ENCODE peak calls at places on chromosomes 11 and 22, in seven cellular contexts. One of them, this sample, is unnamed.

GRCh38 chr11:120217526-120217925 is 6.7 kb downstream of the OAF start:
- DNase-seq in AG04450: no peak
- DNase-seq in upper lobe of right lung: no peak
- DNase-seq in A549: no peak
- DNase-seq in brain microvascular endothelial cell: no peak
- DNase-seq in left ventricle myocardium inferior: no peak
- DNase-seq in astrocyte of the spinal cord: no peak
- DNase-seq in this sample: no peak

GRCh38 chr22:41034741-41035140 is 57.7 kb upstream of the EP300 start:
- DNase-seq in AG04450: no peak
- DNase-seq in upper lobe of right lung: no peak
- DNase-seq in A549: no peak
- DNase-seq in brain microvascular endothelial cell: no peak
- DNase-seq in left ventricle myocardium inferior: no peak
- DNase-seq in astrocyte of the spinal cord: no peak
- DNase-seq in this sample: no peak

GRCh38 chr11:115377882-115378296 is 126.3 kb downstream of the CADM1 start:
- DNase-seq in AG04450: no peak
- DNase-seq in upper lobe of right lung: no peak
- DNase-seq in A549: no peak
- DNase-seq in brain microvascular endothelial cell: no peak
- DNase-seq in left ventricle myocardium inferior: no peak
- DNase-seq in astrocyte of the spinal cord: no peak
- DNase-seq in this sample: no peak

GRCh38 chr22:21970037-21970799 is 12.4 kb downstream of the TOP3B start:
- DNase-seq in AG04450: no peak
- DNase-seq in upper lobe of right lung: no peak
- DNase-seq in A549: no peak
- DNase-seq in brain microvascular endothelial cell: no peak
- DNase-seq in left ventricle myocardium inferior: no peak
- DNase-seq in astrocyte of the spinal cord: no peak
- DNase-seq in this sample: no peak

GRCh38 chr22:49692499-49693225 is 135.0 kb downstream of the BRD1 start:
- DNase-seq in AG04450: no peak
- DNase-seq in upper lobe of right lung: peak; percentile 46
- DNase-seq in A549: no peak
- DNase-seq in brain microvascular endothelial cell: no peak
- DNase-seq in left ventricle myocardium inferior: no peak
- DNase-seq in astrocyte of the spinal cord: no peak
- DNase-seq in this sample: no peak

GRCh38 chr11:67405196-67405567 is 1.3 kb downstream of the TBC1D10C start:
- DNase-seq in AG04450: no peak
- DNase-seq in upper lobe of right lung: no peak
- DNase-seq in A549: no peak
- DNase-seq in brain microvascular endothelial cell: no peak
- DNase-seq in left ventricle myocardium inferior: no peak
- DNase-seq in astrocyte of the spinal cord: no peak
- DNase-seq in this sample: no peak

GRCh38 chr11:93067881-93068390 is 98.5 kb downstream of the MTNR1B start:
- DNase-seq in AG04450: no peak
- DNase-seq in upper lobe of right lung: no peak
- DNase-seq in A549: no peak
- DNase-seq in brain microvascular endothelial cell: no peak
- DNase-seq in left ventricle myocardium inferior: no peak
- DNase-seq in astrocyte of the spinal cord: no peak
- DNase-seq in this sample: no peak

GRCh38 chr11:25949918-25950317 is 382.0 kb upstream of the ANO3 start:
- DNase-seq in AG04450: no peak
- DNase-seq in upper lobe of right lung: no peak
- DNase-seq in A549: no peak
- DNase-seq in brain microvascular endothelial cell: no peak
- DNase-seq in left ventricle myocardium inferior: no peak
- DNase-seq in astrocyte of the spinal cord: no peak
- DNase-seq in this sample: no peak

GRCh38 chr11:74953448-74953847 is 4.4 kb downstream of the SPCS2 start:
- DNase-seq in AG04450: no peak
- DNase-seq in upper lobe of right lung: no peak
- DNase-seq in A549: no peak
- DNase-seq in brain microvascular endothelial cell: no peak
- DNase-seq in left ventricle myocardium inferior: no peak
- DNase-seq in astrocyte of the spinal cord: no peak
- DNase-seq in this sample: no peak

GRCh38 chr22:49951678-49951985 is 8.9 kb upstream of the PIM3 start:
- DNase-seq in AG04450: no peak
- DNase-seq in upper lobe of right lung: no peak
- DNase-seq in A549: no peak
- DNase-seq in brain microvascular endothelial cell: no peak
- DNase-seq in left ventricle myocardium inferior: no peak
- DNase-seq in astrocyte of the spinal cord: no peak
- DNase-seq in this sample: no peak

GRCh38 chr22:40818192-40818746 is 877 bp downstream of the SLC25A17 start:
- DNase-seq in AG04450: no peak
- DNase-seq in upper lobe of right lung: no peak
- DNase-seq in A549: no peak
- DNase-seq in brain microvascular endothelial cell: no peak
- DNase-seq in left ventricle myocardium inferior: no peak
- DNase-seq in astrocyte of the spinal cord: no peak
- DNase-seq in this sample: no peak

GRCh38 chr22:48856308-48856615 is 971.4 kb downstream of the BRD1 start:
- DNase-seq in AG04450: no peak
- DNase-seq in upper lobe of right lung: no peak
- DNase-seq in A549: no peak
- DNase-seq in brain microvascular endothelial cell: no peak
- DNase-seq in left ventricle myocardium inferior: no peak
- DNase-seq in astrocyte of the spinal cord: no peak
- DNase-seq in this sample: no peak

GRCh38 chr11:79052539-79052938 is 388.3 kb downstream of the TENM4 start:
- DNase-seq in AG04450: no peak
- DNase-seq in upper lobe of right lung: no peak
- DNase-seq in A549: no peak
- DNase-seq in brain microvascular endothelial cell: peak; percentile 16
- DNase-seq in left ventricle myocardium inferior: no peak
- DNase-seq in astrocyte of the spinal cord: peak; percentile 35
- DNase-seq in this sample: no peak

GRCh38 chr22:35630891-35631290 is 13.8 kb upstream of the MB start:
- DNase-seq in AG04450: no peak
- DNase-seq in upper lobe of right lung: peak; percentile 34
- DNase-seq in A549: no peak
- DNase-seq in brain microvascular endothelial cell: no peak
- DNase-seq in left ventricle myocardium inferior: no peak
- DNase-seq in astrocyte of the spinal cord: no peak
- DNase-seq in this sample: no peak

GRCh38 chr22:35633520-35633919 is 14.7 kb upstream of the APOL6 start:
- DNase-seq in AG04450: no peak
- DNase-seq in upper lobe of right lung: no peak
- DNase-seq in A549: no peak
- DNase-seq in brain microvascular endothelial cell: no peak
- DNase-seq in left ventricle myocardium inferior: no peak
- DNase-seq in astrocyte of the spinal cord: no peak
- DNase-seq in this sample: no peak

GRCh38 chr22:35632902-35633301 is 15.3 kb upstream of the APOL6 start:
- DNase-seq in AG04450: no peak
- DNase-seq in upper lobe of right lung: no peak
- DNase-seq in A549: no peak
- DNase-seq in brain microvascular endothelial cell: no peak
- DNase-seq in left ventricle myocardium inferior: no peak
- DNase-seq in astrocyte of the spinal cord: no peak
- DNase-seq in this sample: no peak

GRCh38 chr22:35630387-35630793 is 13.3 kb upstream of the MB start:
- DNase-seq in AG04450: peak; percentile 30
- DNase-seq in upper lobe of right lung: peak; percentile 52
- DNase-seq in A549: peak; percentile 41
- DNase-seq in brain microvascular endothelial cell: peak; percentile 18
- DNase-seq in left ventricle myocardium inferior: no peak
- DNase-seq in astrocyte of the spinal cord: peak; percentile 45
- DNase-seq in this sample: no peak

DNA sequence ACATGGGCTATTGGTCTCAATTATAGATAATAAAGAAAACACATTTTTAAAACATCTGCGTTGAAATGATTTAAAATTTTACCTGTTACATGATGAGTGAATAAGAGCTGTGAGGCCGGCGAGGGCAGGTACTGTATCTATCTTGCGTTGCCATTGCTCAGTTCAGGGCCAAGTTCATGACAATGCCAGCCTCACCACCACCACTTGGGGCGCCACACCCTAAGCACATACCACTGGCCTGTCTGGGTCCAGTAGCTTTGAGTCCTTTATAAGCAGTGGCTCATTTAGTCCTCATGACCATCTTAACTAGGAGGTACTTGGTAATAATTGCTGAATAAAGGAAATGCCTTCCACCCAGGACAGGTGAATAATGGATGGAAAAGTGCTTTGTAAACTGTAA is 14.5 kb upstream of the MB start:
- DNase-seq in AG04450: no peak
- DNase-seq in upper lobe of right lung: peak; percentile 73
- DNase-seq in A549: peak; percentile 40
- DNase-seq in brain microvascular endothelial cell: peak; percentile 31
- DNase-seq in left ventricle myocardium inferior: no peak
- DNase-seq in astrocyte of the spinal cord: peak; percentile 36
- DNase-seq in this sample: no peak
- TF ChIP-seq CTCF in AG04450: peak; percentile 56
- TF ChIP-seq CTCF in upper lobe of right lung: peak; percentile 53
- TF ChIP-seq CTCF in A549: peak; percentile 48
- TF ChIP-seq CTCF in brain microvascular endothelial cell: peak; percentile 80
- TF ChIP-seq CTCF in left ventricle myocardium inferior: peak; percentile 52
- TF ChIP-seq CTCF in astrocyte of the spinal cord: peak; percentile 70
- TF ChIP-seq CTCF in this sample: peak; percentile 62

GRCh38 chr11:2305862-2306823 is 4.3 kb downstream of the TSPAN32 start:
- DNase-seq in AG04450: peak; percentile 50
- DNase-seq in upper lobe of right lung: peak; percentile 70
- DNase-seq in A549: no peak
- DNase-seq in brain microvascular endothelial cell: no peak
- DNase-seq in left ventricle myocardium inferior: peak; percentile 84
- DNase-seq in astrocyte of the spinal cord: peak; percentile 79
- DNase-seq in this sample: no peak
- H3K4me3 ChIP-seq in AG04450: peak overlapping the region; percentile 32
- H3K4me3 ChIP-seq in upper lobe of right lung: peak overlapping the region; percentile 10
- H3K4me3 ChIP-seq in A549: no peak overlapping the region
- H3K4me3 ChIP-seq in brain microvascular endothelial cell: no peak overlapping the region
- H3K4me3 ChIP-seq in left ventricle myocardium inferior: peak overlapping the region; percentile 67
- H3K4me3 ChIP-seq in astrocyte of the spinal cord: no peak overlapping the region
- H3K4me3 ChIP-seq in this sample: no peak overlapping the region

GRCh38 chr11:60950933-60951610 is 904 bp downstream of the SLC15A3 start:
- DNase-seq in AG04450: no peak
- DNase-seq in upper lobe of right lung: peak; percentile 79
- DNase-seq in A549: no peak
- DNase-seq in brain microvascular endothelial cell: no peak
- DNase-seq in left ventricle myocardium inferior: peak; percentile 48
- DNase-seq in astrocyte of the spinal cord: no peak
- DNase-seq in this sample: no peak

GRCh38 chr11:60951909-60952741 is at the start of gene SLC15A3:
- DNase-seq in AG04450: no peak
- DNase-seq in upper lobe of right lung: peak; percentile 88
- DNase-seq in A549: no peak
- DNase-seq in brain microvascular endothelial cell: no peak
- DNase-seq in left ventricle myocardium inferior: peak; percentile 71
- DNase-seq in astrocyte of the spinal cord: no peak
- DNase-seq in this sample: no peak

GRCh38 chr11:60950024-60950423 is 2.0 kb downstream of the SLC15A3 start:
- DNase-seq in AG04450: no peak
- DNase-seq in upper lobe of right lung: no peak
- DNase-seq in A549: no peak
- DNase-seq in brain microvascular endothelial cell: no peak
- DNase-seq in left ventricle myocardium inferior: no peak
- DNase-seq in astrocyte of the spinal cord: no peak
- DNase-seq in this sample: no peak

GRCh38 chr11:60952742-60953170 is 780 bp upstream of the SLC15A3 start:
- DNase-seq in AG04450: no peak
- DNase-seq in upper lobe of right lung: no peak
- DNase-seq in A549: no peak
- DNase-seq in brain microvascular endothelial cell: no peak
- DNase-seq in left ventricle myocardium inferior: no peak
- DNase-seq in astrocyte of the spinal cord: no peak
- DNase-seq in this sample: no peak

DNA sequence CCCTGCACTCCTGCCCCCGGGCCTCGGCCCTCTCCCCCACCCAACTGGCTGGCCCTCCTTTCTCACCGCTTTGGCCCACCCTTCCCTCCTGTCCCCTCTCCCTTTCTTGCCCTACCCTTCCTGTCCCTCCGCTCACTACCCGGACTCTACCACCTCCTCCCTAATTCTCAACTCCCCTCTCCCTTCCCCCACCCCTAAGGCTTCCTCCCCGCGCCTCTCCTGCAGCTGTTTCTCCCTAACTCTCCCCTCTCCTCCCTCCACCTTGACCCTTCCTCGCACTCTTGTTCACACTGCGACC is 416 bp downstream of the SLC15A3 start:
- DNase-seq in AG04450: no peak
- DNase-seq in upper lobe of right lung: no peak
- DNase-seq in A549: no peak
- DNase-seq in brain microvascular endothelial cell: no peak
- DNase-seq in left ventricle myocardium inferior: no peak
- DNase-seq in astrocyte of the spinal cord: no peak
- DNase-seq in this sample: no peak
- TF ChIP-seq CTCF in AG04450: no peak
- TF ChIP-seq CTCF in upper lobe of right lung: no peak
- TF ChIP-seq CTCF in A549: no peak
- TF ChIP-seq CTCF in brain microvascular endothelial cell: no peak
- TF ChIP-seq CTCF in left ventricle myocardium inferior: no peak
- TF ChIP-seq CTCF in astrocyte of the spinal cord: no peak
- TF ChIP-seq CTCF in this sample: no peak

GRCh38 chr22:36419177-36419911 is 31.6 kb upstream of the MYH9 start:
- DNase-seq in AG04450: peak; percentile 91
- DNase-seq in upper lobe of right lung: no peak
- DNase-seq in A549: no peak
- DNase-seq in brain microvascular endothelial cell: no peak
- DNase-seq in left ventricle myocardium inferior: peak; percentile 53
- DNase-seq in astrocyte of the spinal cord: peak; percentile 46
- DNase-seq in this sample: no peak
- H3K4me3 ChIP-seq in AG04450: peak overlapping the region; percentile 17
- H3K4me3 ChIP-seq in upper lobe of right lung: peak overlapping the region; percentile 29
- H3K4me3 ChIP-seq in A549: no peak overlapping the region
- H3K4me3 ChIP-seq in brain microvascular endothelial cell: no peak overlapping the region
- H3K4me3 ChIP-seq in left ventricle myocardium inferior: peak overlapping the region; percentile 48
- H3K4me3 ChIP-seq in astrocyte of the spinal cord: no peak overlapping the region
- H3K4me3 ChIP-seq in this sample: no peak overlapping the region

GRCh38 chr11:73130181-73130580 is 11.9 kb downstream of the FCHSD2 start:
- DNase-seq in AG04450: no peak
- DNase-seq in upper lobe of right lung: no peak
- DNase-seq in A549: no peak
- DNase-seq in brain microvascular endothelial cell: no peak
- DNase-seq in left ventricle myocardium inferior: no peak
- DNase-seq in astrocyte of the spinal cord: no peak
- DNase-seq in this sample: no peak
- TF ChIP-seq CTCF in AG04450: no peak
- TF ChIP-seq CTCF in upper lobe of right lung: no peak
- TF ChIP-seq CTCF in A549: no peak
- TF ChIP-seq CTCF in brain microvascular endothelial cell: no peak
- TF ChIP-seq CTCF in left ventricle myocardium inferior: no peak
- TF ChIP-seq CTCF in astrocyte of the spinal cord: no peak
- TF ChIP-seq CTCF in this sample: no peak

DNA sequence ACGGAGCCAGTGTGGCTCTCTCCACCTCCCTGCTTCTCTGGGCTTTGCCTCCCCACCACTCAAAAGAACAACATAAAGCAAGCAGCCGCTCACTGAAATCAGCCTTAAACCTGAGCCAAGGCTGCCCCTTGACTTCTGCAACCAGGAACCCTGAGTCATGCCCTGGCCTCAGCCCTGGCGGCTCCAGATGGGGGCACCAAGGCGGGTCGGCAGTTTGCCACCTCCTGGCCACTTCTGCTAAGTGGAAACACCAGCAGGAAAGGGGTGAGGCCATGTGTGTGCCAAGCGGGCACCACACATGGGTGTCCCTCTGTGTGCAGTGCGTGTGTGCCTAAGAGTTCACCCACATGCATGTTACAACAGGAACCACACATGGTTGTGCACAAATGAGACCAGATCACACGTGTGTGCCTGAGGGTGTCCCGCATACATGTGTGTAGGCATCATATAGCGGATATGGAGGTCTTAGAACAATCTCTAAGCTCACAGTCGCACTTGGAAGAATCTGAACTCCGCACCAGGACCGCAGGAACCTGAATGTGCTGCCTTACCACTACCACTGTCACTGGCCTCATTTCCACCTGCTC is 221.2 kb downstream of the MN1 start:
- DNase-seq in AG04450: no peak
- DNase-seq in upper lobe of right lung: no peak
- DNase-seq in A549: no peak
- DNase-seq in brain microvascular endothelial cell: no peak
- DNase-seq in left ventricle myocardium inferior: no peak
- DNase-seq in astrocyte of the spinal cord: no peak
- DNase-seq in this sample: no peak
- H3K4me3 ChIP-seq in AG04450: no peak overlapping the region
- H3K4me3 ChIP-seq in upper lobe of right lung: no peak overlapping the region
- H3K4me3 ChIP-seq in A549: no peak overlapping the region
- H3K4me3 ChIP-seq in brain microvascular endothelial cell: no peak overlapping the region
- H3K4me3 ChIP-seq in left ventricle myocardium inferior: no peak overlapping the region
- H3K4me3 ChIP-seq in astrocyte of the spinal cord: no peak overlapping the region
- H3K4me3 ChIP-seq in this sample: no peak overlapping the region

This sample was measured in astrocyte of the cerebellum.